ENCODE peak calls at places on chromosomes 3 and 15, in seven cellular contexts. O is DMS79 treated with DMSO at 0.1 percent for 48 hours; G is prostate gland; P is GM23338; Q is stimulated activated CD8-positive, alpha-beta memory T cell treated with anti-CD3 and anti-CD28 coated beads, Interleukin-12 subunit alpha, Interleukin-12 subunit beta, amount 100 ng/mL, for 1 hour; J is CMK; N is fibroblast of the conjunctiva. Y is an unnamed sample.

GRCh38 chr15:68310178-68310810 is 32.7 kb downstream of the FEM1B start:
- DNase-seq in O (no peak), G (no peak), P (no peak), Q (no peak), J (no peak), N (no peak), Y (no peak)

GRCh38 chr15:98002419-98002818 is 41.9 kb downstream of the ARRDC4 start:
- DNase-seq in O (no peak), G (no peak), P (no peak), Q (no peak), J (no peak), N (no peak), Y (no peak)

GRCh38 chr3:73389104-73389809 is 235.5 kb downstream of the PDZRN3 start:
- DNase-seq in O (no peak), G (no peak), P (no peak), Q (no peak), J (no peak), N (no peak), Y (no peak)

GRCh38 chr3:58082047-58082446 is 73.8 kb downstream of the FLNB start:
- DNase-seq in O (no peak), G (no peak), P (no peak), Q (no peak), J (no peak), N (no peak), Y (no peak)

GRCh38 chr3:194440756-194441155 is 41.7 kb upstream of the GP5 start:
- DNase-seq in O (no peak), G (no peak), P (no peak), Q (no peak), J (no peak), N (no peak), Y (no peak)

GRCh38 chr3:53269888-53270880 is 14.4 kb upstream of the TKT start:
- DNase-seq in O (peak), G (peak), P (peak), Q (no peak), J (peak), N (peak), Y (peak)

GRCh38 chr15:51688863-51689262 is 7.6 kb downstream of the SCG3 start:
- DNase-seq in O (no peak), G (no peak), P (peak), Q (no peak), J (no peak), N (no peak), Y (no peak)

GRCh38 chr15:63291507-63291906 is 14.1 kb downstream of the APH1B start:
- DNase-seq in O (no peak), G (no peak), P (no peak), Q (no peak), J (no peak), N (peak), Y (no peak)

GRCh38 chr3:14289590-14290453 is 111.2 kb downstream of the LSM3 start:
- DNase-seq in O (no peak), G (no peak), P (no peak), Q (no peak), J (no peak), N (peak), Y (no peak)

GRCh38 chr3:30313840-30314239 is 292.6 kb upstream of the TGFBR2 start:
- DNase-seq in O (no peak), G (no peak), P (no peak), Q (no peak), J (no peak), N (no peak), Y (no peak)

GRCh38 chr15:40029979-40030893 is 8.7 kb downstream of the SRP14 start:
- DNase-seq in O (no peak), G (no peak), P (peak), Q (no peak), J (no peak), N (no peak), Y (no peak)

GRCh38 chr15:84982301-84982920 is 755 bp downstream of the PDE8A start:
- DNase-seq in O (no peak), G (peak), P (peak), Q (peak), J (no peak), N (no peak), Y (peak)

GRCh38 chr15:33242165-33242564 is 47.7 kb upstream of the FMN1 start:
- DNase-seq in O (no peak), G (no peak), P (peak), Q (no peak), J (no peak), N (no peak), Y (no peak)

GRCh38 chr15:51799908-51800252 is 29.6 kb upstream of the TMOD3 start:
- DNase-seq in O (no peak), G (no peak), P (no peak), Q (no peak), J (no peak), N (no peak), Y (no peak)

GRCh38 chr3:65742914-65743313 is 295.8 kb downstream of the MAGI1 start:
- DNase-seq in O (no peak), G (no peak), P (no peak), Q (no peak), J (no peak), N (no peak), Y (no peak)

GRCh38 chr3:175150812-175151411 is 291.8 kb downstream of the NAALADL2 start:
- DNase-seq in O (no peak), G (peak), P (no peak), Q (no peak), J (no peak), N (no peak), Y (no peak)

GRCh38 chr3:128491900-128492352 is 1.1 kb downstream of the GATA2 start:
- DNase-seq in O (peak), G (no peak), P (no peak), Q (no peak), J (no peak), N (no peak), Y (peak)

GRCh38 chr3:67509471-67510075 is 144.8 kb downstream of the SUCLG2 start:
- DNase-seq in O (no peak), G (no peak), P (no peak), Q (no peak), J (no peak), N (no peak), Y (no peak)

GRCh38 chr15:29097971-29098370 is 171.7 kb downstream of the NSMCE3 start:
- DNase-seq in O (no peak), G (no peak), P (no peak), Q (no peak), J (no peak), N (no peak), Y (no peak)

GRCh38 chr3:94525039-94525438 is 462.2 kb downstream of the NSUN3 start:
- DNase-seq in O (no peak), G (peak), P (peak), Q (no peak), J (no peak), N (no peak), Y (no peak)

GRCh38 chr3:149900322-149900721 is 70.4 kb downstream of the PFN2 start:
- DNase-seq in O (no peak), G (no peak), P (no peak), Q (no peak), J (no peak), N (no peak), Y (no peak)

GRCh38 chr15:22893081-22893480 is 54.6 kb downstream of the NIPA2 start:
- DNase-seq in O (no peak), G (no peak), P (no peak), Q (no peak), J (no peak), N (no peak), Y (no peak)

GRCh38 chr15:67077641-67078215 is 12.3 kb downstream of the SMAD3 start:
- DNase-seq in O (no peak), G (no peak), P (no peak), Q (no peak), J (no peak), N (no peak), Y (no peak)

GRCh38 chr3:115658337-115659181 is 35.2 kb downstream of the GAP43 start:
- DNase-seq in O (peak), G (peak), P (peak), Q (peak), J (peak), N (peak), Y (peak)

GRCh38 chr3:169945313-169945712 is 21.3 kb upstream of the SEC62 start:
- DNase-seq in O (peak), G (no peak), P (no peak), Q (no peak), J (no peak), N (no peak), Y (no peak)

GRCh38 chr3:146550743-146551510 is 6.5 kb upstream of the PLSCR1 start:
- DNase-seq in O (no peak), G (no peak), P (no peak), Q (no peak), J (no peak), N (peak), Y (no peak)

GRCh38 chr3:192372627-192373026 is 354.7 kb downstream of the FGF12 start:
- DNase-seq in O (no peak), G (no peak), P (no peak), Q (no peak), J (no peak), N (no peak), Y (no peak)

GRCh38 chr15:58513681-58514336 is 82.0 kb downstream of the LIPC start:
- DNase-seq in O (no peak), G (no peak), P (no peak), Q (no peak), J (no peak), N (no peak), Y (no peak)

GRCh38 chr3:14785207-14786155 is 33.3 kb upstream of the FGD5 start:
- DNase-seq in O (no peak), G (no peak), P (no peak), Q (no peak), J (no peak), N (no peak), Y (peak)

GRCh38 chr3:45499529-45499928 is 95.0 kb upstream of the LIMD1 start:
- DNase-seq in O (no peak), G (no peak), P (peak), Q (no peak), J (no peak), N (peak), Y (no peak)

GRCh38 chr3:167716920-167717319 is 17.8 kb downstream of the PDCD10 start:
- DNase-seq in O (no peak), G (no peak), P (no peak), Q (no peak), J (no peak), N (no peak), Y (no peak)

GRCh38 chr3:128266453-128266852 is 113.2 kb downstream of the EEFSEC start:
- DNase-seq in O (peak), G (no peak), P (no peak), Q (no peak), J (no peak), N (no peak), Y (no peak)

GRCh38 chr15:84572231-84572630 is 28.6 kb upstream of the ZSCAN2 start:
- DNase-seq in O (no peak), G (no peak), P (no peak), Q (no peak), J (no peak), N (no peak), Y (no peak)

GRCh38 chr15:90046846-90047481 is 45.8 kb downstream of the ZNF710 start:
- DNase-seq in O (peak), G (peak), P (no peak), Q (no peak), J (no peak), N (no peak), Y (peak)

GRCh38 chr3:34374521-34374920 is 576.1 kb downstream of the PDCD6IP start:
- DNase-seq in O (no peak), G (no peak), P (peak), Q (no peak), J (no peak), N (no peak), Y (no peak)

Y was measured in cardiac septum.